ENCODE peak calls at places on chromosome 15, in four cellular contexts. Y is neuronal stem cell, S is A549, Q is thoracic aorta. H is an unnamed sample.

GRCh38 chr15:92839696-92840095 is 60.4 kb upstream of the CHD2 start:
- DNase-seq in Y (no peak), Q (no peak), S (no peak), H (no peak)

GRCh38 chr15:92377083-92377789 is 16.4 kb upstream of the ST8SIA2 start:
- DNase-seq in S (peak; percentile 47), Q (no peak), Y (no peak), H (no peak)

GRCh38 chr15:70470556-70471191 is 292.7 kb downstream of the UACA start:
- DNase-seq in Q (no peak), S (no peak), Y (no peak), H (no peak)

GRCh38 chr15:77599899-77600298 is 32.8 kb downstream of the LINGO1 start:
- DNase-seq in S (peak; percentile 56), Y (no peak), Q (no peak), H (no peak)

GRCh38 chr15:73175382-73175781 is 123.1 kb downstream of the NEO1 start:
- DNase-seq in Y (no peak), S (no peak), Q (no peak), H (no peak)

GRCh38 chr15:81480645-81481053 is 106.6 kb upstream of the TMC3 start:
- DNase-seq in Q (no peak), Y (peak; percentile 64), S (peak; percentile 61), H (no peak)

GRCh38 chr15:75307778-75308390 is 25.2 kb downstream of the GOLGA6D start:
- DNase-seq in Q (no peak), Y (peak; percentile 6), S (peak; percentile 77), H (no peak)

GRCh38 chr15:38253448-38253847 is 812 bp downstream of the SPRED1 start:
- DNase-seq in Q (no peak), Y (peak; percentile 29), S (peak; percentile 51), H (no peak)

GRCh38 chr15:29568840-29569532 is 253.3 kb downstream of the TJP1 start:
- DNase-seq in S (peak; percentile 81), Q (no peak), Y (no peak), H (no peak)

GRCh38 chr15:19984101-19984500 is 557.5 kb downstream of the GOLGA6L6 start:
- DNase-seq in Q (no peak), S (no peak), Y (no peak), H (no peak)

GRCh38 chr15:70094690-70095311 is 2.9 kb downstream of the TLE3 start:
- DNase-seq in Y (no peak), Q (no peak), S (no peak), H (no peak)

GRCh38 chr15:75704618-75705017 is 8.0 kb downstream of the CSPG4 start:
- DNase-seq in Y (no peak), Q (no peak), S (no peak), H (no peak)

GRCh38 chr15:101446527-101447167 is 42.9 kb downstream of the PCSK6 start:
- DNase-seq in Q (no peak), S (no peak), Y (no peak), H (no peak)

GRCh38 chr15:60091150-60091549 is 87.0 kb downstream of the FOXB1 start:
- DNase-seq in S (peak; percentile 78), Y (no peak), Q (no peak), H (peak; percentile 10)

GRCh38 chr15:65008989-65009388 is 19.3 kb upstream of the SPG21 start:
- DNase-seq in Y (no peak), S (no peak), Q (no peak), H (no peak)

GRCh38 chr15:22902578-22902977 is 64.1 kb downstream of the NIPA2 start:
- DNase-seq in S (no peak), Y (no peak), Q (no peak), H (no peak)

GRCh38 chr15:34435658-34436057 is 1.9 kb downstream of the GOLGA8A start:
- DNase-seq in Q (no peak), Y (no peak), S (no peak), H (no peak)

GRCh38 chr15:95347846-95348245 is 982.7 kb upstream of the NR2F2 start:
- DNase-seq in Y (no peak), Q (no peak), S (no peak), H (no peak)

GRCh38 chr15:100107151-100107550 is 234.6 kb downstream of the ADAMTS17 start:
- DNase-seq in Q (no peak), Y (no peak), S (no peak), H (no peak)

GRCh38 chr15:70856177-70856883 is 2.4 kb upstream of the LARP6 start:
- DNase-seq in S (no peak), Q (no peak), Y (no peak), H (no peak)

GRCh38 chr15:42511010-42511396 is 15.6 kb downstream of the SNAP23 start:
- DNase-seq in Q (no peak), Y (no peak), S (no peak), H (no peak)

GRCh38 chr15:67895237-67895636 is 55.4 kb upstream of the RNU6-1 start:
- DNase-seq in Q (no peak), Y (no peak), S (no peak), H (no peak)

GRCh38 chr15:90087454-90088154 is 14.7 kb downstream of the IDH2 start:
- DNase-seq in Q (no peak), Y (no peak), S (peak; percentile 85), H (no peak)

GRCh38 chr15:37093480-37094410 is 6.6 kb downstream of the MEIS2 start:
- DNase-seq in Q (no peak), S (no peak), Y (no peak), H (no peak)

GRCh38 chr15:25251700-25252390 is 187.0 kb downstream of the UBE3A start:
- DNase-seq in Q (no peak), Y (no peak), S (no peak), H (no peak)

GRCh38 chr15:64705006-64705405 is 70.4 kb downstream of the RBPMS2 start:
- DNase-seq in S (no peak), Q (no peak), Y (no peak), H (no peak)

GRCh38 chr15:73680545-73680944 is 3.6 kb upstream of the CD276 start:
- DNase-seq in Y (no peak), S (no peak), Q (no peak), H (no peak)

GRCh38 chr15:43267439-43267838 is 711 bp upstream of the TGM5 start:
- DNase-seq in S (no peak), Q (no peak), Y (no peak), H (no peak)

GRCh38 chr15:27855137-27855536 is 244.0 kb downstream of the OCA2 start:
- DNase-seq in S (no peak), Y (no peak), Q (no peak), H (no peak)

GRCh38 chr15:37616215-37616614 is 318.2 kb upstream of the TMCO5A start:
- DNase-seq in S (no peak), Q (no peak), Y (no peak), H (no peak)

DNA sequence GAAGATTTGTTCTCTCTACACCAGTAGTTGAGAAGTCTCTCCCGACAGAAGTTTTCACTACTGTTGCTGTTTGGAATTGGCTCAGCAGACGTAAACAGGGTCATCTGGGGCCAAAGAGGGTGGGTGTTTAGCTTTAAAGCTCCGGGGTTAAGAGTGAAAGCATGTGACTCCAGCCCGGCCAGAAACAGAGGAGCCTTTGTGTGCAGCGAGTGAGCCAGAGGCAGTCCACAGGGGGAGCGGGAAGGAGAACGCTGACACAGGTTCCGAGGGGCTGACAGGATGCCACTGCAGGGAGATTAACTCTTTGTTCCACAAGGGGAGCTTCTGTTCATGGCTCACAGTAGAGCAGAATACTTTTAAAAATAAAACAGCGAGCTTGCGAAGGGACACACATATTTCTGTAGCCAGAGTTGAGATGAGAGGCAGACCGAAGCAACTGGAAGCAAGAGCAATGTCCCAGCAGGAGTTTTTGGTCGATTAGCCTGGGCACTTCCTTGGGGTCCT is 26.9 kb downstream of the BMF start:
- DNase-seq in S (peak; percentile 32), Q (no peak), Y (peak; percentile 84), H (peak; percentile 71)
- H3K4me3 ChIP-seq in S (no peak overlapping the region), Q (peak overlapping the region; percentile 68), Y (peak overlapping the region; percentile 39), H (peak overlapping the region; percentile 32)

GRCh38 chr15:79467865-79468586 is 35.9 kb downstream of the MINAR1 start:
- DNase-seq in S (no peak), Y (no peak), Q (no peak), H (no peak)

GRCh38 chr15:79475312-79475711 is 43.2 kb downstream of the MINAR1 start:
- DNase-seq in S (no peak), Q (no peak), Y (no peak), H (no peak)

GRCh38 chr15:79474252-79474651 is 42.1 kb downstream of the MINAR1 start:
- DNase-seq in Q (no peak), S (no peak), Y (no peak), H (no peak)

GRCh38 chr15:79478108-79478507 is 46.0 kb downstream of the MINAR1 start:
- DNase-seq in Q (no peak), S (no peak), Y (no peak), H (no peak)

GRCh38 chr15:79472446-79472845 is 40.3 kb downstream of the MINAR1 start:
- DNase-seq in Q (no peak), S (no peak), Y (no peak), H (no peak)
- H3K4me3 ChIP-seq in Q (no peak overlapping the region), S (no peak overlapping the region), Y (no peak overlapping the region), H (no peak overlapping the region)

DNA sequence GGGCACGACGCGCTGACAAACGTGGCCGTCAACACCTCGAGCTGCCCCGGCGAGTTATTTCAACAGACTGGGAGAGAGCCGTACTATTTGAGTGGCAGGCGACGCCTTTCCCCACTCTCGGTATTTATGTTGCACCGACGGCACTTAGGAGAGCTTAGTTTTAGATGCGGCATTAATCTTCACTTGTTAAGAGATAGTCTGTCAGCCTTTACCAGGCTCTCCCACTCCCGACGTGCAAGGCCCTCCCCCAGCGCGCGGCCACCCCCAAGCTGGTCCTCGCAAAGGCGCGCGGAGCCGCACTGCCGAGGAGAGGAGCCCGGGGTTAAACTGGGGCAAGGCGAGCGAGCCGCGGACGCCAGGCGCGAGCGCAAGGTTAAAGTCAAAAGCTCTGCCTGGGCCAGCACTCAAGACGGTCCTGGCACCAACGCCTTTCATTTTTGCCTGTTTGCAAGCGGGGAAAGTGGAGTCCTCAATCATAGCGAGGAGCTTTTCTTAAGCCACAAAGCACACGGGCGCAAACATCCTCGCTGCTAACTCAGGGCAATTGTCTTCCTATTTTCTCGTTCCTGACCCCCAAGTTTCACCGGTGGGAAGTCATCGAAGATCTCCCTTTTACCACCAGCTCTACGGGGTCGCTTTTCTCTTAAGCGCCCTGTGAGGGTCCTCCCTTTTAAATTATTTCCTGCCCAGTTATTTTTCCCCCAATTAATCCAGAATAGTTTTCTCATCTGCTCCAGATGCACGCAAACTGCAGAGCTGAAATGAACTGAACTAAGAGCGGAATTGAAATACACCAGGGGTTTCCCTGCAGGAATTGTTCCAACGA is 86.6 kb downstream of the NR2F2 start:
- DNase-seq in Y (no peak), Q (no peak), S (peak; percentile 14), H (no peak)
- H3K4me3 ChIP-seq in Y (no peak overlapping the region), Q (peak overlapping the region; percentile 53), S (peak overlapping the region; percentile 31), H (peak overlapping the region; percentile 23)

DNA sequence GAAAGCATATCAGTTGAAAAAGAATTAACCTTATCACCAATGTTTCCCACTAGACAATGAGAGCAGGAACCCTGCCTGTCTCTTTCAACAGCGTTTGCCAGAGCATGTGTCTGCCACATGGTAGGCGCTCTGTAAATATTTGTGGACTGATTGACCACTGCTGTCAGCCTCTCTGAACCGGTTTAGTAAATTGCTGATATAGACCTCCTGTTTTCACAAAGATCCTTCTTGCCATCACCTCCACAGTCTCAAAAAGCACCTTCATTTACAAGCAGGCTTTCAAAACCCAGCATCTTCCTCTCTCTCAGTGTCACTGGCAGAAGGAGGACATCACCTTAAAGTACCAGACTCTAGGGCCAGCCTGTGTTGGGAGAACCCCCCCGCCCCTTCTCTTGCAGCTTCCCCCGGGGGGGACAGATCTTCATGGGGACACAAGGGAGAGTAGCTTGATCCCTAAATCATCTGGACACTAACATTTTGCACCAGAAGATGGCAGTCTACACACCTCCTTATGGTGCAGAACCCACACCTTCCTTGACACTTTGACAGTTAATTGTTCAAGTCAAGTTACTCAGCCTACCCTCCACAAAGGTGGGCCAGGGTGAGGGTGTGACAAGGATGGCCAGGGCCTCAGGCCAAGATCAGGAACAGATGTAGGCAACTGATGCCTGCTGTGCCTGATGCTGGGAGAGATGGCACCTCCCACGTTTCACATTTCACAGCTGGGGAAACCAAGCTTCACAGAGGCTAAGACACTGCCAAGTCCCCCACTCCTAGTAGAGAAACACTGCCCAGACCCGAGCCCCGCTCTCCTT is 37.8 kb upstream of the USP3 start:
- DNase-seq in Y (peak; percentile 43), S (peak; percentile 88), Q (no peak), H (no peak)
- H3K4me3 ChIP-seq in Y (no peak overlapping the region), S (no peak overlapping the region), Q (no peak overlapping the region), H (no peak overlapping the region)